ENCODE peak calls at places on chromosomes 13 and 19, in nine cellular contexts. One of them, this sample, is unnamed.

GRCh38 chr19:50460161-50460765 is 16.0 kb upstream of the EMC10 start:
- DNase-seq in germinal center: peak; percentile 69
- DNase-seq in lower leg skin: no peak
- DNase-seq in NCI-H2107: no peak
- DNase-seq in NCI-H510A treated with DMSO at 0.1 percent for 48 hours: no peak
- DNase-seq in left ventricle myocardium inferior: no peak
- DNase-seq in stimulated activated naive CD8-positive, alpha-beta T cell treated with anti-CD3 and anti-CD28 coated beads, Interleukin-15, amount 100 ng/mL, for 72 hours: no peak
- DNase-seq in WERI-Rb-1: no peak
- DNase-seq in T-helper 17 cell: no peak
- DNase-seq in this sample: no peak

GRCh38 chr19:3494051-3494450 is 6.4 kb downstream of the DOHH start:
- DNase-seq in germinal center: peak; percentile 46
- DNase-seq in lower leg skin: no peak
- DNase-seq in NCI-H2107: no peak
- DNase-seq in NCI-H510A treated with DMSO at 0.1 percent for 48 hours: no peak
- DNase-seq in left ventricle myocardium inferior: no peak
- DNase-seq in stimulated activated naive CD8-positive, alpha-beta T cell treated with anti-CD3 and anti-CD28 coated beads, Interleukin-15, amount 100 ng/mL, for 72 hours: no peak
- DNase-seq in WERI-Rb-1: peak; percentile 61
- DNase-seq in T-helper 17 cell: no peak
- DNase-seq in this sample: no peak

GRCh38 chr13:75774176-75774575 is 138.0 kb downstream of the LMO7 start:
- DNase-seq in germinal center: no peak
- DNase-seq in lower leg skin: no peak
- DNase-seq in NCI-H2107: no peak
- DNase-seq in NCI-H510A treated with DMSO at 0.1 percent for 48 hours: no peak
- DNase-seq in left ventricle myocardium inferior: no peak
- DNase-seq in stimulated activated naive CD8-positive, alpha-beta T cell treated with anti-CD3 and anti-CD28 coated beads, Interleukin-15, amount 100 ng/mL, for 72 hours: no peak
- DNase-seq in WERI-Rb-1: no peak
- DNase-seq in T-helper 17 cell: no peak
- DNase-seq in this sample: no peak

GRCh38 chr13:113881614-113882265 is 17.9 kb upstream of the GAS6 start:
- DNase-seq in germinal center: no peak
- DNase-seq in lower leg skin: peak; percentile 34
- DNase-seq in NCI-H2107: no peak
- DNase-seq in NCI-H510A treated with DMSO at 0.1 percent for 48 hours: no peak
- DNase-seq in left ventricle myocardium inferior: no peak
- DNase-seq in stimulated activated naive CD8-positive, alpha-beta T cell treated with anti-CD3 and anti-CD28 coated beads, Interleukin-15, amount 100 ng/mL, for 72 hours: no peak
- DNase-seq in WERI-Rb-1: no peak
- DNase-seq in T-helper 17 cell: no peak
- DNase-seq in this sample: no peak

GRCh38 chr13:48591889-48592725 is 59.2 kb upstream of the RCBTB2 start:
- DNase-seq in germinal center: no peak
- DNase-seq in lower leg skin: no peak
- DNase-seq in NCI-H2107: no peak
- DNase-seq in NCI-H510A treated with DMSO at 0.1 percent for 48 hours: no peak
- DNase-seq in left ventricle myocardium inferior: no peak
- DNase-seq in stimulated activated naive CD8-positive, alpha-beta T cell treated with anti-CD3 and anti-CD28 coated beads, Interleukin-15, amount 100 ng/mL, for 72 hours: no peak
- DNase-seq in WERI-Rb-1: no peak
- DNase-seq in T-helper 17 cell: no peak
- DNase-seq in this sample: no peak

GRCh38 chr19:10214784-10215183 is 16.3 kb downstream of the S1PR2 start:
- DNase-seq in germinal center: no peak
- DNase-seq in lower leg skin: no peak
- DNase-seq in NCI-H2107: no peak
- DNase-seq in NCI-H510A treated with DMSO at 0.1 percent for 48 hours: no peak
- DNase-seq in left ventricle myocardium inferior: no peak
- DNase-seq in stimulated activated naive CD8-positive, alpha-beta T cell treated with anti-CD3 and anti-CD28 coated beads, Interleukin-15, amount 100 ng/mL, for 72 hours: no peak
- DNase-seq in WERI-Rb-1: no peak
- DNase-seq in T-helper 17 cell: no peak
- DNase-seq in this sample: no peak

GRCh38 chr13:49421391-49421790 is 22.5 kb downstream of the CAB39L start:
- DNase-seq in germinal center: peak; percentile 50
- DNase-seq in lower leg skin: no peak
- DNase-seq in NCI-H2107: no peak
- DNase-seq in NCI-H510A treated with DMSO at 0.1 percent for 48 hours: no peak
- DNase-seq in left ventricle myocardium inferior: no peak
- DNase-seq in stimulated activated naive CD8-positive, alpha-beta T cell treated with anti-CD3 and anti-CD28 coated beads, Interleukin-15, amount 100 ng/mL, for 72 hours: peak; percentile 31
- DNase-seq in WERI-Rb-1: peak; percentile 39
- DNase-seq in T-helper 17 cell: no peak
- DNase-seq in this sample: no peak

GRCh38 chr13:72726721-72727416 is 560 bp downstream of the MZT1 start:
- DNase-seq in germinal center: peak; percentile 45
- DNase-seq in lower leg skin: peak; percentile 31
- DNase-seq in NCI-H2107: no peak
- DNase-seq in NCI-H510A treated with DMSO at 0.1 percent for 48 hours: peak; percentile 21
- DNase-seq in left ventricle myocardium inferior: peak; percentile 42
- DNase-seq in stimulated activated naive CD8-positive, alpha-beta T cell treated with anti-CD3 and anti-CD28 coated beads, Interleukin-15, amount 100 ng/mL, for 72 hours: peak; percentile 48
- DNase-seq in WERI-Rb-1: peak; percentile 66
- DNase-seq in T-helper 17 cell: peak; percentile 45
- DNase-seq in this sample: no peak

GRCh38 chr13:22487932-22488331 is 692.8 kb upstream of the SGCG start:
- DNase-seq in germinal center: no peak
- DNase-seq in lower leg skin: no peak
- DNase-seq in NCI-H2107: no peak
- DNase-seq in NCI-H510A treated with DMSO at 0.1 percent for 48 hours: no peak
- DNase-seq in left ventricle myocardium inferior: no peak
- DNase-seq in stimulated activated naive CD8-positive, alpha-beta T cell treated with anti-CD3 and anti-CD28 coated beads, Interleukin-15, amount 100 ng/mL, for 72 hours: no peak
- DNase-seq in WERI-Rb-1: no peak
- DNase-seq in T-helper 17 cell: no peak
- DNase-seq in this sample: no peak

GRCh38 chr19:8429044-8429443 is 15.7 kb upstream of the HNRNPM start:
- DNase-seq in germinal center: no peak
- DNase-seq in lower leg skin: no peak
- DNase-seq in NCI-H2107: no peak
- DNase-seq in NCI-H510A treated with DMSO at 0.1 percent for 48 hours: no peak
- DNase-seq in left ventricle myocardium inferior: no peak
- DNase-seq in stimulated activated naive CD8-positive, alpha-beta T cell treated with anti-CD3 and anti-CD28 coated beads, Interleukin-15, amount 100 ng/mL, for 72 hours: no peak
- DNase-seq in WERI-Rb-1: no peak
- DNase-seq in T-helper 17 cell: no peak
- DNase-seq in this sample: no peak

GRCh38 chr13:32415019-32415418 is 12.9 kb downstream of the N4BP2L1 start:
- DNase-seq in germinal center: peak; percentile 8
- DNase-seq in lower leg skin: no peak
- DNase-seq in NCI-H2107: no peak
- DNase-seq in NCI-H510A treated with DMSO at 0.1 percent for 48 hours: no peak
- DNase-seq in left ventricle myocardium inferior: no peak
- DNase-seq in stimulated activated naive CD8-positive, alpha-beta T cell treated with anti-CD3 and anti-CD28 coated beads, Interleukin-15, amount 100 ng/mL, for 72 hours: no peak
- DNase-seq in WERI-Rb-1: peak; percentile 21
- DNase-seq in T-helper 17 cell: no peak
- DNase-seq in this sample: no peak

GRCh38 chr19:1177322-1178114 is 3.5 kb upstream of the SBNO2 start:
- DNase-seq in germinal center: no peak
- DNase-seq in lower leg skin: peak; percentile 63
- DNase-seq in NCI-H2107: no peak
- DNase-seq in NCI-H510A treated with DMSO at 0.1 percent for 48 hours: no peak
- DNase-seq in left ventricle myocardium inferior: no peak
- DNase-seq in stimulated activated naive CD8-positive, alpha-beta T cell treated with anti-CD3 and anti-CD28 coated beads, Interleukin-15, amount 100 ng/mL, for 72 hours: no peak
- DNase-seq in WERI-Rb-1: no peak
- DNase-seq in T-helper 17 cell: no peak
- DNase-seq in this sample: peak; percentile 98

GRCh38 chr19:29326849-29327840 is 114.2 kb upstream of the UQCRFS1 start:
- DNase-seq in germinal center: no peak
- DNase-seq in lower leg skin: no peak
- DNase-seq in NCI-H2107: no peak
- DNase-seq in NCI-H510A treated with DMSO at 0.1 percent for 48 hours: no peak
- DNase-seq in left ventricle myocardium inferior: no peak
- DNase-seq in stimulated activated naive CD8-positive, alpha-beta T cell treated with anti-CD3 and anti-CD28 coated beads, Interleukin-15, amount 100 ng/mL, for 72 hours: no peak
- DNase-seq in WERI-Rb-1: no peak
- DNase-seq in T-helper 17 cell: no peak
- DNase-seq in this sample: no peak

GRCh38 chr13:21674271-21675009 is 3.6 kb downstream of the FGF9 start:
- DNase-seq in germinal center: peak; percentile 33
- DNase-seq in lower leg skin: no peak
- DNase-seq in NCI-H2107: no peak
- DNase-seq in NCI-H510A treated with DMSO at 0.1 percent for 48 hours: peak; percentile 38
- DNase-seq in left ventricle myocardium inferior: peak; percentile 41
- DNase-seq in stimulated activated naive CD8-positive, alpha-beta T cell treated with anti-CD3 and anti-CD28 coated beads, Interleukin-15, amount 100 ng/mL, for 72 hours: peak; percentile 26
- DNase-seq in WERI-Rb-1: no peak
- DNase-seq in T-helper 17 cell: no peak
- DNase-seq in this sample: no peak

GRCh38 chr13:110089100-110089499 is 217.9 kb downstream of the COL4A1 start:
- DNase-seq in germinal center: no peak
- DNase-seq in lower leg skin: no peak
- DNase-seq in NCI-H2107: no peak
- DNase-seq in NCI-H510A treated with DMSO at 0.1 percent for 48 hours: no peak
- DNase-seq in left ventricle myocardium inferior: no peak
- DNase-seq in stimulated activated naive CD8-positive, alpha-beta T cell treated with anti-CD3 and anti-CD28 coated beads, Interleukin-15, amount 100 ng/mL, for 72 hours: no peak
- DNase-seq in WERI-Rb-1: no peak
- DNase-seq in T-helper 17 cell: no peak
- DNase-seq in this sample: no peak